ENCODE peak calls at places on chromosome 13, in four cellular contexts. Y, L, T and R are unnamed samples.

GRCh38 chr13:72023895-72024294 is 156.9 kb upstream of the DACH1 start:
- DNase-seq in Y (no peak), L (no peak), T (no peak), R (no peak)

GRCh38 chr13:93861818-93862217 is 617.7 kb downstream of the DCT start:
- DNase-seq in Y (no peak), L (no peak), T (peak), R (no peak)

GRCh38 chr13:109204657-109205056 is 575.2 kb downstream of the MYO16 start:
- DNase-seq in Y (no peak), L (no peak), T (no peak), R (no peak)

GRCh38 chr13:48731957-48732569 is 78.3 kb downstream of the CYSLTR2 start:
- DNase-seq in Y (peak), L (peak), T (no peak), R (peak)

GRCh38 chr13:46605089-46605488 is 52.1 kb downstream of the LRCH1 start:
- DNase-seq in Y (no peak), L (no peak), T (peak), R (no peak)

GRCh38 chr13:26749905-26750304 is 10.7 kb downstream of the GPR12 start:
- DNase-seq in Y (no peak), L (no peak), T (no peak), R (no peak)

GRCh38 chr13:25811506-25811905 is 240.3 kb downstream of the SHISA2 start:
- DNase-seq in Y (no peak), L (no peak), T (no peak), R (no peak)

GRCh38 chr13:88183440-88183839 is 512.3 kb downstream of the SLITRK5 start:
- DNase-seq in Y (no peak), L (no peak), T (no peak), R (no peak)

GRCh38 chr13:91058066-91058465 is 289.4 kb upstream of the MIR17HG start:
- DNase-seq in Y (no peak), L (no peak), T (peak), R (no peak)

GRCh38 chr13:90918551-90918950 is 428.9 kb upstream of the MIR17HG start:
- DNase-seq in Y (no peak), L (no peak), T (peak), R (no peak)

GRCh38 chr13:48163066-48163465 is 68.2 kb upstream of the MED4 start:
- DNase-seq in Y (no peak), L (no peak), T (no peak), R (no peak)

GRCh38 chr13:24709186-24709913 is 29.1 kb downstream of the ATP12A start:
- DNase-seq in Y (peak), L (peak), T (no peak), R (no peak)

GRCh38 chr13:113398963-113399754 is 35.2 kb upstream of the GRTP1 start:
- DNase-seq in Y (no peak), L (no peak), T (peak), R (no peak)

GRCh38 chr13:94119360-94119936 is 360.0 kb downstream of the DCT start:
- DNase-seq in Y (no peak), L (no peak), T (no peak), R (no peak)

GRCh38 chr13:31749929-31750328 is 10.6 kb downstream of the RXFP2 start:
- DNase-seq in Y (no peak), L (no peak), T (peak), R (no peak)

GRCh38 chr13:94154362-94154761 is 325.1 kb downstream of the DCT start:
- DNase-seq in Y (no peak), L (no peak), T (peak), R (no peak)

GRCh38 chr13:110135977-110136597 is 170.9 kb downstream of the COL4A1 start:
- DNase-seq in Y (no peak), L (no peak), T (no peak), R (no peak)

GRCh38 chr13:44148159-44148929 is 225.3 kb upstream of the SERP2 start:
- DNase-seq in Y (no peak), L (no peak), T (no peak), R (no peak)

GRCh38 chr13:25178070-25178469 is 6.0 kb upstream of the AMER2 start:
- DNase-seq in Y (no peak), L (no peak), T (no peak), R (no peak)

GRCh38 chr13:64925284-64925683 is 2304.9 kb downstream of the PCDH9 start:
- DNase-seq in Y (no peak), L (no peak), T (peak), R (no peak)

GRCh38 chr13:23020246-23020843 is 160.4 kb upstream of the SGCG start:
- DNase-seq in Y (peak), L (no peak), T (peak), R (no peak)

GRCh38 chr13:51585696-51586095 is 1.4 kb downstream of the WDFY2 start:
- DNase-seq in Y (no peak), L (no peak), T (peak), R (no peak)

GRCh38 chr13:106917024-106917491 is 349.1 kb upstream of the ARGLU1 start:
- DNase-seq in Y (no peak), L (no peak), T (no peak), R (no peak)

GRCh38 chr13:50592412-50593145 is 250.9 kb downstream of the DLEU7 start:
- DNase-seq in Y (no peak), L (no peak), T (peak), R (no peak)

GRCh38 chr13:34967851-34968562 is 25.9 kb downstream of the NBEA start:
- DNase-seq in Y (no peak), L (no peak), T (peak), R (no peak)

GRCh38 chr13:91154553-91154952 is 192.9 kb upstream of the MIR17HG start:
- DNase-seq in Y (no peak), L (no peak), T (peak), R (no peak)

GRCh38 chr13:88908896-88909535 is 1237.8 kb downstream of the SLITRK5 start:
- DNase-seq in Y (no peak), L (no peak), T (no peak), R (no peak)

GRCh38 chr13:45021250-45021649 is 31.9 kb downstream of the GPALPP1 start:
- DNase-seq in Y (no peak), L (no peak), T (peak), R (no peak)

GRCh38 chr13:93925976-93926375 is 553.5 kb downstream of the DCT start:
- DNase-seq in Y (no peak), L (no peak), T (no peak), R (no peak)

GRCh38 chr13:25898991-25899390 is 152.8 kb downstream of the SHISA2 start:
- DNase-seq in Y (no peak), L (no peak), T (no peak), R (no peak)

GRCh38 chr13:90696656-90697055 is 650.8 kb upstream of the MIR17HG start:
- DNase-seq in Y (no peak), L (no peak), T (peak), R (no peak)

GRCh38 chr13:99626461-99627082 is 125.3 kb downstream of the TM9SF2 start:
- DNase-seq in Y (no peak), L (no peak), T (peak), R (no peak)

GRCh38 chr13:105783261-105783660 is 752.2 kb downstream of the EFNB2 start:
- DNase-seq in Y (no peak), L (no peak), T (no peak), R (no peak)

GRCh38 chr13:85508683-85509329 is 290.4 kb downstream of the SLITRK6 start:
- DNase-seq in Y (no peak), L (no peak), T (peak), R (no peak)

GRCh38 chr13:45950343-45950995 is 98.9 kb upstream of the SIAH3 start:
- DNase-seq in Y (no peak), L (no peak), T (peak), R (no peak)

GRCh38 chr13:112980441-112980840 is 11.4 kb downstream of the MCF2L start:
- DNase-seq in Y (no peak), L (no peak), T (no peak), R (no peak)

GRCh38 chr13:65112123-65113075 is 2117.7 kb downstream of the PCDH9 start:
- DNase-seq in Y (no peak), L (no peak), T (peak), R (no peak)

GRCh38 chr13:100573121-100573520 is 15.5 kb downstream of the GGACT start:
- DNase-seq in Y (peak), L (peak), T (peak), R (peak)

GRCh38 chr13:90416938-90417337 is 930.5 kb upstream of the MIR17HG start:
- DNase-seq in Y (no peak), L (no peak), T (peak), R (no peak)